ENCODE peak calls at places on chromosomes 5 and 9, in nine cellular contexts. L is cardiac muscle cell; D is Peyer's patch; T is CD4-positive, alpha-beta T cell; S is astrocyte; E is brain microvascular endothelial cell; A is Panc1; C is ascending aorta; X is DND-41. J is an unnamed sample.

GRCh38 chr5:30638899-30639298 is 554.6 kb upstream of the CDH6 start:
- DNase-seq in L (no peak), D (no peak), T (no peak), S (no peak), E (no peak), A (no peak), C (no peak), X (no peak), J (no peak)

GRCh38 chr9:126569036-126569435 is 44.7 kb upstream of the LMX1B start:
- DNase-seq in L (peak), D (no peak), T (no peak), S (no peak), E (no peak), A (no peak), C (no peak), X (no peak), J (no peak)

GRCh38 chr5:16542275-16542674 is 74.5 kb downstream of the RETREG1 start:
- DNase-seq in L (no peak), D (no peak), T (no peak), S (no peak), E (no peak), A (no peak), C (no peak), X (no peak), J (no peak)

GRCh38 chr5:76125888-76126287 is 42.7 kb downstream of the SV2C start:
- DNase-seq in L (no peak), D (no peak), T (no peak), S (no peak), E (no peak), A (no peak), C (no peak), X (no peak), J (no peak)

GRCh38 chr9:71783120-71783523 is 14.8 kb upstream of the CEMIP2 start:
- DNase-seq in L (no peak), D (peak), T (peak), S (no peak), E (peak), A (no peak), C (peak), X (peak), J (peak)

GRCh38 chr9:30771278-30771677 is 1613.2 kb upstream of the ACO1 start:
- DNase-seq in L (no peak), D (no peak), T (no peak), S (no peak), E (no peak), A (no peak), C (no peak), X (no peak), J (no peak)

GRCh38 chr5:110333384-110333783 is 393.1 kb downstream of the TMEM232 start:
- DNase-seq in L (peak), D (no peak), T (no peak), S (no peak), E (peak), A (no peak), C (no peak), X (no peak), J (peak)

GRCh38 chr9:121292801-121293241 is 24.9 kb downstream of the GSN start:
- DNase-seq in L (no peak), D (peak), T (no peak), S (no peak), E (no peak), A (no peak), C (no peak), X (no peak), J (no peak)

GRCh38 chr5:79702606-79703380 is 13.2 kb downstream of the CMYA5 start:
- DNase-seq in L (peak), D (no peak), T (peak), S (no peak), E (no peak), A (no peak), C (no peak), X (peak), J (no peak)

GRCh38 chr5:14444988-14445387 is 136.6 kb upstream of the OTULINL start:
- DNase-seq in L (no peak), D (no peak), T (no peak), S (no peak), E (peak), A (no peak), C (no peak), X (no peak), J (no peak)

GRCh38 chr5:99088309-99088708 is 159.5 kb upstream of the CHD1 start:
- DNase-seq in L (no peak), D (no peak), T (no peak), S (peak), E (peak), A (no peak), C (no peak), X (no peak), J (no peak)

GRCh38 chr5:36441215-36441614 is 139.5 kb upstream of the RANBP3L start:
- DNase-seq in L (no peak), D (no peak), T (no peak), S (no peak), E (no peak), A (no peak), C (no peak), X (no peak), J (no peak)

GRCh38 chr9:97808972-97809371 is 44.1 kb upstream of the FOXE1 start:
- DNase-seq in L (peak), D (no peak), T (no peak), S (peak), E (no peak), A (no peak), C (no peak), X (no peak), J (no peak)

GRCh38 chr9:114688892-114689291 is 6.9 kb upstream of the TEX48 start:
- DNase-seq in L (no peak), D (no peak), T (no peak), S (no peak), E (no peak), A (no peak), C (no peak), X (no peak), J (no peak)

GRCh38 chr9:114691046-114691955 is 9.3 kb upstream of the TEX48 start:
- DNase-seq in L (peak), D (no peak), T (peak), S (peak), E (peak), A (peak), C (no peak), X (peak), J (peak)

GRCh38 chr9:114688388-114688787 is 6.4 kb upstream of the TEX48 start:
- DNase-seq in L (no peak), D (no peak), T (no peak), S (no peak), E (no peak), A (no peak), C (no peak), X (no peak), J (no peak)

GRCh38 chr9:114690308-114690707 is 8.3 kb upstream of the TEX48 start:
- DNase-seq in L (no peak), D (no peak), T (no peak), S (no peak), E (no peak), A (no peak), C (no peak), X (no peak), J (no peak)

DNA sequence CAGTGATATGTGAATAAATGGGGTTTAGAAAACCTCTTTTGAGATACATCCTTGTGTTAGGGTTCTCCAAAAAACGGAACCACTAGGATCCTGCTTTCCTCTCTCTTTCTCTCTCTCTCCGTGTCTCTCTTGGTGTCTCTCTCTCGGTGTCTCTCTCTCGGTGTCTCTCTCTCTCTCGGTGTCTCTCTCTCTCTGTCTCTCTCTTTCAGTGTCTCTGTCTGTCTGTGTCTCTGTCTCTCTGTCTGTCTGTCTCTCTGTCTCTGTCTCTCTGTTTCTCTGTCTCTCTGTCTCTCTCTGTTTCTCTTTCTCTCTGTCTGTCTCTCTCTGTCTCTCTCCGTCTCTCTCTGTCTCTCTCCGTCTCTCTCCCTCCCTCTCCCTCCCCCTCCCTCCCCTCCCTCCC is 7.8 kb upstream of the TEX48 start:
- DNase-seq in L (no peak), D (no peak), T (no peak), S (no peak), E (no peak), A (no peak), C (no peak), X (no peak), J (no peak)
- H3K27ac ChIP-seq in L (no peak), D (no peak), T (no peak), S (no peak), E (no peak), A (no peak), C (no peak), X (no peak), J (no peak)

DNA sequence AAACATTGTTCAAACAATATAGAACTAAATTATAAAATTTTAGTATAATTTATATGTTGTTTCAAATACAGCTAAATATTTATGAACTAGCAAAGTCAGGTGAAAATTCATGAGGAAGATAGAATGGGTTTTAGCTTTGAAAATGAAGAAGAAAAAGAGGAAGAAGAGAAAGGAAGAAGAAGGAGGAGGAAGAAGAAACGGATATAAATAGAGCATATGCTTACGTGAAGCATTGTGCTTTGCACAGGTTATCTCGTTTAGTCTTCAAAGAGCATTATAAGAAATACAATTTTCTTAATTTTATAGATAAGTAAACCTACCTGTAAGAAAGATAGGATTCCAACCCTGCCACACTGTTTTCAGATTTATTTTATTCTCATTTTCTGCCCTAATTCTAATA is 620.6 kb upstream of the DAB2 start:
- DNase-seq in L (no peak), D (no peak), T (no peak), S (no peak), E (no peak), A (no peak), C (no peak), X (no peak), J (no peak)
- H3K27ac ChIP-seq in L (no peak), D (no peak), T (no peak), S (no peak), E (no peak), A (no peak), C (no peak), X (no peak), J (no peak)

GRCh38 chr5:81909677-81910076 is 62.1 kb upstream of the ATG10 start:
- DNase-seq in L (no peak), D (no peak), T (no peak), S (no peak), E (no peak), A (no peak), C (no peak), X (no peak), J (no peak)
- H3K27ac ChIP-seq in L (no peak), D (no peak), T (no peak), S (no peak), E (no peak), A (no peak), C (no peak), X (no peak), J (no peak)

GRCh38 chr5:52988335-52989024 is 672 bp upstream of the ITGA2 start:
- DNase-seq in L (no peak), D (no peak), T (no peak), S (no peak), E (no peak), A (no peak), C (no peak), X (no peak), J (no peak)
- H3K27ac ChIP-seq in L (no peak), D (peak), T (no peak), S (peak), E (peak), A (peak), C (no peak), X (no peak), J (no peak)

DNA sequence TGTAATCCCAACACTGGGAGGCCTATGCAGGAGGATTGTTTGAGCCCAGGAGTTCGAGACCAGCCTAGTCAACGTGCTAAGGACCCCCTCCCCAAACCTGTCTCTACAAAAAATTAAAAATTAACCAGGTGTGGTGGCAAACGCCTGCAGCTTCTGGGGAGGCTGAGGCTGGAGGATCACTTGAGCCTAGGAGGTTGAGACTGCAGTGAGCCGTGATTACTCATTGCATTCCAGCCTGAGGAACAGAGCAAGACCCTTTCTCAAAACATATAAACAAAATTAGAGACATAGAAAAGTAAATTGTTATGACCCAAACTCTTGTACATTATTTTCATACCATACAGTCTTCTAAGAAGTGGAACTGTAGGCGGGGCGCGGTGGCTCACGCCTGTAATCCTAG is 1.1 kb downstream of the GPR107 start:
- DNase-seq in L (no peak), D (no peak), T (no peak), S (no peak), E (no peak), A (no peak), C (no peak), X (no peak), J (no peak)
- H3K27ac ChIP-seq in L (peak), D (no peak), T (peak), S (no peak), E (no peak), A (peak), C (peak), X (peak), J (no peak)

GRCh38 chr5:173565491-173566038 is 50.9 kb downstream of the BOD1 start:
- DNase-seq in L (no peak), D (no peak), T (no peak), S (no peak), E (no peak), A (no peak), C (no peak), X (no peak), J (no peak)

GRCh38 chr5:173562451-173562850 is 54.0 kb downstream of the BOD1 start:
- DNase-seq in L (no peak), D (no peak), T (no peak), S (no peak), E (no peak), A (no peak), C (no peak), X (no peak), J (no peak)

GRCh38 chr5:173563246-173563645 is 53.2 kb downstream of the BOD1 start:
- DNase-seq in L (no peak), D (no peak), T (no peak), S (no peak), E (peak), A (no peak), C (no peak), X (no peak), J (no peak)

GRCh38 chr5:173567548-173567947 is 48.9 kb downstream of the BOD1 start:
- DNase-seq in L (no peak), D (no peak), T (no peak), S (peak), E (peak), A (peak), C (no peak), X (no peak), J (no peak)

DNA sequence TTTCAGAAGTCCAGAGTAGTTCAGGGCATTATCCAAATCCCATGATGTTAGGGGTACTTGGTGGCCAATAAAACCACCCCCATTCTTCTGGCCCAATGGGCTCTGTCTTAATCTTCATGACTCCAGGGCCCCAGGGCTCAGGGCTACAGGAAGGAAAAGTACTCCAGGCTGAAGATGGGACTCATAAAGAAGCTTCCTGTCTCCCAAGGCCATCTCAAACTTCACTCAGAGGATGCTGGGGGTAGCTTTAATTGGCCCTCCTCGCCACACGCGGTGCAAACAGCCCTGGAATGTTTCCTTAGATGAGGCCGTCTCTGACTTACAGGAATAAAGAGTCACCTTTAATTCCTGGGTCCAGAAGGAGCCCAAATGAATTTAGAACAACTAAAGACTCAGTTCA is 52.3 kb downstream of the BOD1 start:
- DNase-seq in L (no peak), D (no peak), T (no peak), S (no peak), E (no peak), A (no peak), C (no peak), X (no peak), J (no peak)
- H3K27ac ChIP-seq in L (no peak), D (no peak), T (no peak), S (no peak), E (no peak), A (no peak), C (no peak), X (no peak), J (no peak)